ENCODE peak calls at places on chromosome 18, in four cellular contexts. S is transverse colon, W is GM23248, N is tibial artery. Z is an unnamed sample.

GRCh38 chr18:36934884-36935283 is 106.0 kb downstream of the KIAA1328 start:
- DNase-seq in S (no peak), W (peak; percentile 87), N (no peak), Z (no peak)

GRCh38 chr18:35267809-35268208 is 22.2 kb downstream of the ZSCAN30 start:
- DNase-seq in S (peak; percentile 26), W (no peak), N (no peak), Z (peak; percentile 71)

GRCh38 chr18:55522011-55522410 is 66.0 kb downstream of the TCF4 start:
- DNase-seq in S (peak; percentile 13), W (no peak), N (no peak), Z (no peak)

GRCh38 chr18:48470484-48471180 is 61.4 kb upstream of the ZBTB7C start:
- DNase-seq in S (no peak), W (peak; percentile 70), N (no peak), Z (no peak)

GRCh38 chr18:54521846-54522245 is 69.2 kb upstream of the DYNAP start:
- DNase-seq in S (no peak), W (no peak), N (no peak), Z (no peak)

GRCh38 chr18:24964213-24964612 is 387.8 kb downstream of the ZNF521 start:
- DNase-seq in S (peak; percentile 22), W (peak; percentile 17), N (no peak), Z (no peak)

GRCh38 chr18:31451625-31452024 is 4.1 kb downstream of the DSG3 start:
- DNase-seq in S (no peak), W (no peak), N (no peak), Z (no peak)

GRCh38 chr18:32450026-32450681 is 20.5 kb downstream of the GAREM1 start:
- DNase-seq in S (no peak), W (no peak), N (no peak), Z (no peak)

GRCh38 chr18:76351961-76352581 is 143.0 kb downstream of the ZNF516 start:
- DNase-seq in S (peak; percentile 68), W (peak; percentile 91), N (no peak), Z (peak; percentile 52)

GRCh38 chr18:3186678-3187658 is 32.8 kb downstream of the MYOM1 start:
- DNase-seq in S (no peak), W (no peak), N (no peak), Z (peak; percentile 73)

GRCh38 chr18:31661965-31662364 is 22.4 kb downstream of the B4GALT6 start:
- DNase-seq in S (no peak), W (peak; percentile 57), N (no peak), Z (no peak)

GRCh38 chr18:4450065-4450676 is 4.9 kb downstream of the DLGAP1 start:
- DNase-seq in S (no peak), W (no peak), N (no peak), Z (no peak)

GRCh38 chr18:73752965-73753364 is 394.7 kb downstream of the FBXO15 start:
- DNase-seq in S (no peak), W (no peak), N (no peak), Z (no peak)

GRCh38 chr18:57581301-57581934 is 5.1 kb downstream of the FECH start:
- DNase-seq in S (peak; percentile 29), W (no peak), N (no peak), Z (no peak)

GRCh38 chr18:23148382-23148781 is 13.1 kb downstream of the CABLES1 start:
- DNase-seq in S (no peak), W (no peak), N (no peak), Z (no peak)

GRCh38 chr18:39260565-39260964 is 1695.0 kb upstream of the CELF4 start:
- DNase-seq in S (no peak), W (no peak), N (no peak), Z (no peak)

GRCh38 chr18:61398961-61399632 is 65.9 kb downstream of the CDH20 start:
- DNase-seq in S (no peak), W (peak; percentile 92), N (no peak), Z (no peak)

GRCh38 chr18:50938912-50939311 is 28.9 kb upstream of the ELAC1 start:
- DNase-seq in S (no peak), W (no peak), N (no peak), Z (no peak)

GRCh38 chr18:47701133-47701532 is 229.3 kb downstream of the SMAD2 start:
- DNase-seq in S (no peak), W (no peak), N (no peak), Z (no peak)

GRCh38 chr18:37420315-37420880 is 145.2 kb downstream of the CELF4 start:
- DNase-seq in S (no peak), W (no peak), N (no peak), Z (no peak)

GRCh38 chr18:36337679-36338419 is 40.3 kb downstream of the FHOD3 start:
- DNase-seq in S (no peak), W (no peak), N (no peak), Z (no peak)

GRCh38 chr18:27599202-27599829 is 414.2 kb upstream of the CHST9 start:
- DNase-seq in S (peak; percentile 36), W (peak; percentile 62), N (no peak), Z (peak; percentile 17)

GRCh38 chr18:36322408-36322728 is 24.9 kb downstream of the FHOD3 start:
- DNase-seq in S (no peak), W (no peak), N (no peak), Z (no peak)

GRCh38 chr18:8283901-8284585 is 325.2 kb upstream of the RAB12 start:
- DNase-seq in S (no peak), W (peak; percentile 57), N (no peak), Z (no peak)

GRCh38 chr18:44740000-44740399 is 59.3 kb downstream of the SETBP1 start:
- DNase-seq in S (no peak), W (no peak), N (no peak), Z (no peak)

GRCh38 chr18:50286391-50287027 is 983 bp downstream of the CXXC1 start:
- DNase-seq in S (peak; percentile 64), W (peak; percentile 73), N (no peak), Z (peak; percentile 66)

GRCh38 chr18:55076643-55077218 is 117.5 kb upstream of the CCDC68 start:
- DNase-seq in S (no peak), W (no peak), N (no peak), Z (no peak)

GRCh38 chr18:34576622-34577021 is 133.5 kb upstream of the DTNA start:
- DNase-seq in S (no peak), W (no peak), N (no peak), Z (no peak)

GRCh38 chr18:54052259-54052658 is 172.2 kb downstream of the MBD2 start:
- DNase-seq in S (no peak), W (no peak), N (no peak), Z (no peak)

GRCh38 chr18:63848159-63848558 is 39.3 kb upstream of the SERPINB2 start:
- DNase-seq in S (no peak), W (peak; percentile 76), N (no peak), Z (no peak)

GRCh38 chr18:46414863-46415262 is 242.2 kb downstream of the LOXHD1 start:
- DNase-seq in S (no peak), W (no peak), N (no peak), Z (no peak)

GRCh38 chr18:49848115-49848514 is 34.8 kb upstream of the ACAA2 start:
- DNase-seq in S (no peak), W (no peak), N (no peak), Z (no peak)

GRCh38 chr18:12431561-12431960 is 23.8 kb downstream of the PRELID3A start:
- DNase-seq in S (no peak), W (no peak), N (no peak), Z (no peak)
- H3K4me3 ChIP-seq in S (no peak overlapping the region), W (no peak overlapping the region), N (no peak overlapping the region), Z (no peak overlapping the region)

DNA sequence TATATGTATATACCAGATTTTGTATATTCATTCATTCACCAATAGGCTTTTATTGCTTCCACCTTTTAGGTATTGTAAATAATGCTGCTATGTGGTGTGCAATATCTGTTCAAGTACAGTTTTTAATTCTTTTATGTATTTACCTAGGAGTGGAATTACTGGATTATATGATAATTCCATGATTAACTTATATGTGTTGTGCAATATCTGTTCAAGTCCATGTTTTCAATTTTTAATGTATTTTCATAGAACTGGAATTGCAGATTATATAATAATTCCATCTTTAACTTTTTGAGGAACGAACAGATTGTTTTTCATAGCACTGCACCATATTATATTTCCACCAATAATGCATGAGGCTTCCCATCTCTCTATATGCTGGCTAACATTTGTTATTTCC is 50.6 kb upstream of the L3MBTL4 start:
- DNase-seq in S (no peak), W (no peak), N (no peak), Z (no peak)
- H3K9me3 ChIP-seq in S (peaks cover 6% of the 10 kb centered on the region), W (no peaks in the 10 kb centered on the region), N (peaks cover 1% of the 10 kb centered on the region), Z (no peaks in the 10 kb centered on the region)

DNA sequence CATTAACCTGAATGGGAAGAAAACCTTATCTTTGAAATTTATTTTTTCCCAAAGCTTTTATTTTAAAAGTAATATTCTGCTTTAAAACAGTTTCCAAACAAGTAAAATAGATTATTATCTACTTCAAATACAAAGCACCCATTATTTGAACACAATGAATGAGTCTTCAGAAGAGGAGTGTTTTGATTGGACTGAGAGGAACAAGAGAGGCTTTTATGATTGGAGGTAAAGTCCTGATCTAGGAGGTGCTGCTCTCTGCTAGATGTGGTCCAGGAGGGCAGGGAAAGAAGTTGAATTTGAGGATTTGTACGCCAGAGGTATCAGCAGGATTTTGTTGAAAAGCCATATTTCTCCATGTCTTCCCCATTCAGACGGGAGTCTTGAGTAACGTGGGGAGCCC is 900.7 kb downstream of the SOCS6 start:
- DNase-seq in S (no peak), W (no peak), N (no peak), Z (no peak)
- H3K27ac ChIP-seq in S (no peak overlapping the region), W (no peak overlapping the region), N (no peak overlapping the region), Z (no peak overlapping the region)

GRCh38 chr18:80108122-80108536 is 933 bp upstream of the ADNP2 start:
- DNase-seq in S (no peak), W (no peak), N (no peak), Z (peak; percentile 29)

GRCh38 chr18:80104364-80104779 is 4.7 kb upstream of the ADNP2 start:
- DNase-seq in S (no peak), W (no peak), N (no peak), Z (no peak)

GRCh38 chr18:80105369-80106167 is 3.5 kb upstream of the ADNP2 start:
- DNase-seq in S (no peak), W (no peak), N (no peak), Z (no peak)

GRCh38 chr18:80107396-80107795 is 1.7 kb upstream of the ADNP2 start:
- DNase-seq in S (no peak), W (no peak), N (no peak), Z (no peak)

DNA sequence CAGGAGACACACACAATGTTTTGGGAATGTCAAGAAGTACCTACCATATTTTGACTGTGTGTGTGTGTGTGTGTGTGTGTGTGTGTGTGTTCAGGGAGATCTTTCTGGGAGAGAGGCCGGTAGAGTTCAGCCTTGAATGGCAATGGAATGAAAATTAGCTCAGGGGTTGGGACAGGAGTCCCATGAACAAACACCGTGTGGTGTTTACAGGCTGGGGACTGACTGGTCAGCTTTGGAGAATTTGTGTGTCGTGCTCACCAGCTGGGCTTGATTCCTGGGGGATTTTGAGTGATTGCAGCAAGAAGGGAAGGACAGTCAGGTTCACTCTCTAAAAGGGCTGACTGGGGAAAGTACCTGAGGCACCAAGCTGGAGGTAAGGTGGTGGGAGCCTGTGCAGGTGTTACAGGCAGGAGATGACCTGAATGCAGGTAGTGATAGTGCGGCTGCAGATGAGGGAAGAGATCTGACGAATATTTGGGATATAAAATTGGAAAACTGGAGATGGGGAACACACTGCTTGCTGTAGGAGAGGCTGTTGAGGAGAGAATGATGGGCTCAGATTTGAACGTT is 2.5 kb upstream of the ADNP2 start:
- DNase-seq in S (no peak), W (no peak), N (no peak), Z (no peak)
- H3K4me3 ChIP-seq in S (no peak overlapping the region), W (no peak overlapping the region), N (no peak overlapping the region), Z (no peak overlapping the region)